ENCODE peak calls at places on chromosomes 6 and 20, in nine cellular contexts. D is IMR-90; U is A549; J is aorta; Y is breast epithelium; B is uterus; C is suprapubic skin; A is heart right ventricle; M is CD4-positive, alpha-beta memory T cell. E is an unnamed sample.

GRCh38 chr6:55822815-55823214 is 52.6 kb downstream of the BMP5 start:
- DNase-seq in D (peak; percentile 43), U (no peak), J (no peak), Y (no peak), B (no peak), C (no peak), A (no peak), M (no peak), E (no peak)

GRCh38 chr6:84220809-84221409 is 6.5 kb downstream of the CEP162 start:
- DNase-seq in D (peak; percentile 36), U (no peak), J (no peak), Y (no peak), B (no peak), C (no peak), A (no peak), M (peak; percentile 8), E (no peak)

GRCh38 chr6:56484669-56485068 is 158.0 kb downstream of the DST start:
- DNase-seq in D (peak; percentile 81), U (no peak), J (no peak), Y (no peak), B (no peak), C (no peak), A (no peak), M (no peak), E (no peak)

GRCh38 chr20:41443667-41444066 is 77.0 kb upstream of the EMILIN3 start:
- DNase-seq in D (no peak), U (no peak), J (no peak), Y (no peak), B (no peak), C (no peak), A (no peak), M (no peak), E (no peak)

GRCh38 chr6:52392944-52393343 is 27.2 kb upstream of the EFHC1 start:
- DNase-seq in D (peak; percentile 82), U (no peak), J (no peak), Y (no peak), B (no peak), C (no peak), A (no peak), M (peak; percentile 13), E (no peak)

GRCh38 chr6:2764610-2765165 is 505 bp upstream of the WRNIP1 start:
- DNase-seq in D (peak; percentile 70), U (peak; percentile 47), J (no peak), Y (no peak), B (peak; percentile 46), C (peak; percentile 76), A (peak; percentile 42), M (peak; percentile 81), E (peak; percentile 51)

GRCh38 chr6:134015719-134016557 is 36.5 kb downstream of the SLC2A12 start:
- DNase-seq in D (peak; percentile 47), U (no peak), J (no peak), Y (no peak), B (no peak), C (no peak), A (no peak), M (no peak), E (no peak)

GRCh38 chr6:105550961-105551625 is 148.2 kb upstream of the PREP start:
- DNase-seq in D (peak; percentile 28), U (no peak), J (no peak), Y (no peak), B (no peak), C (no peak), A (no peak), M (no peak), E (no peak)

GRCh38 chr20:53739799-53740785 is 146.5 kb upstream of the ZNF217 start:
- DNase-seq in D (peak; percentile 44), U (no peak), J (no peak), Y (no peak), B (no peak), C (no peak), A (no peak), M (peak; percentile 10), E (no peak)

GRCh38 chr6:19433101-19433500 is 404.1 kb upstream of the ID4 start:
- DNase-seq in D (no peak), U (no peak), J (no peak), Y (no peak), B (no peak), C (no peak), A (no peak), M (no peak), E (no peak)

GRCh38 chr6:133040025-133040838 is 200.9 kb upstream of the EYA4 start:
- DNase-seq in D (peak; percentile 34), U (peak; percentile 4), J (no peak), Y (no peak), B (no peak), C (no peak), A (no peak), M (no peak), E (no peak)

GRCh38 chr20:24732076-24732475 is 217.0 kb upstream of the CST7 start:
- DNase-seq in D (no peak), U (no peak), J (no peak), Y (no peak), B (no peak), C (no peak), A (no peak), M (no peak), E (no peak)

GRCh38 chr6:12163149-12163548 is 127.0 kb upstream of the EDN1 start:
- DNase-seq in D (no peak), U (no peak), J (no peak), Y (no peak), B (no peak), C (no peak), A (no peak), M (peak; percentile 55), E (no peak)

GRCh38 chr6:42136508-42137191 is 5.8 kb downstream of the C6orf132 start:
- DNase-seq in D (peak; percentile 85), U (peak; percentile 58), J (no peak), Y (no peak), B (no peak), C (no peak), A (no peak), M (no peak), E (no peak)

DNA sequence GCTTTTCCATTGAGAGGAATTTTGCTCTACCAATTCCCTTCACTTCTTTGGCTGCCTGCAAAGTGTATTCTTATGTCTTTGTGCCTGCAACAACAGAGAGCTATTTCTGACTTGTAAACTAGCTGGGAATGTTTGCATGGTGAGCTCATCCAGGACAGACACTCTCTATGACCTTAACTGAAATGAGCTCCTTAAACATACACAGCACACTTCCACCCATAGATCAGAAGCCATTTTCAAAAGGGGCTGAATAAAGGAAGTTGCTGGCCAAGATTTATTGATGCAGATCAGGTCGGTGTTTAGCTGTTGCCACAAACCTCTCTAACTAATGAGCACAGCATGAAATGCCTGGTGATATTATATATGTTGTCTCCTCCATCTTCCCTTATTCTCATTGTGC is 377.7 kb downstream of the BTBD9 start:
- DNase-seq in D (peak; percentile 92), U (peak; percentile 11), J (no peak), Y (no peak), B (no peak), C (no peak), A (no peak), M (no peak), E (no peak)
- H3K4me3 ChIP-seq in D (peak overlapping the region; percentile 11), U (peak overlapping the region; percentile 11), J (no peak overlapping the region), Y (no peak overlapping the region), B (no peak overlapping the region), C (no peak overlapping the region), A (no peak overlapping the region), M (no peak overlapping the region), E (no peak overlapping the region)

GRCh38 chr6:25193147-25193864 is 85.9 kb upstream of the CARMIL1 start:
- DNase-seq in D (peak; percentile 95), U (peak; percentile 25), J (no peak), Y (no peak), B (peak; percentile 55), C (no peak), A (no peak), M (no peak), E (peak; percentile 74)
- H3K27ac ChIP-seq in D (peak overlapping the region; percentile 92), U (peak overlapping the region; percentile 87), J (peak overlapping the region; percentile 41), Y (peak overlapping the region; percentile 90), B (peak overlapping the region; percentile 89), C (peak overlapping the region; percentile 85), A (peak overlapping the region; percentile 72), M (no peak overlapping the region), E (peak overlapping the region; percentile 82)

GRCh38 chr6:112503210-112503609 is 156.1 kb downstream of the RFPL4B start:
- DNase-seq in D (no peak), U (no peak), J (no peak), Y (no peak), B (no peak), C (no peak), A (no peak), M (no peak), E (no peak)

GRCh38 chr6:112501705-112502104 is 154.6 kb downstream of the RFPL4B start:
- DNase-seq in D (peak; percentile 80), U (no peak), J (no peak), Y (no peak), B (no peak), C (no peak), A (peak; percentile 21), M (no peak), E (no peak)

DNA sequence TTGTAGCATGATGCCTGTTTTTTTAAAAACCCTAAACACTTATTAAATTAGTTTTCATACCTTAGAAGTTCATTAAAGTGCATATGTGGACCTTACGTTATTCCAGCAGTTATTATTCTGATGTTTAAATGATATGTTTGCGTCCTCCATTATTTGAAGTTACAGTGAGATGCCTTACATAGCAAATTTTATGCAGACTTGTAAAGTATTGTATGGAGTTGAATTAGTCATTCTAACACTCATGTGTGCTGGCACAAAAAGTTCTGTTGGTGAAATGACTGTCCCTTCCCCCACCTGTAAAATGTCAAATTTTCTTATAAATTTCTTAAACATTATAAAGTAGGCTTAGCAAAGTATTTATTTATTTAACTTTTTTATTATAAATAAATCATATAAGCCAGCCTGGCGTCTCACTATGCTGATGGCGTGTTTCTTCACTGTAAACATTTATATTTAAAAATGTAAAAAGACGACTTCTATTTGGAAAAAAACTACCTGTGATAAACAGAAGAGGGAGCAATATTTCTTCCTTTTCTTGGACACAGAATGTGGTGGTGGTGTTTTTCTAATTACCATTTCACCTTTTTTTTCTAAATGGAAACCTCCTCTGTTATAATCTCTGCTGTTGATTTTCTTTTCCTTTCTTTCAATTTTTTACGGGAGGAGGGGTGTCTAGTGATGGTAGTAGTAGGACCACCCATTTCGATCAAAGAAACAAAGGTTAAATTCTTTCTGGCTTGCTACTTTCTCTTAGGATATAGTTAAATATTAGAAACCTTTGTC is 155.4 kb downstream of the RFPL4B start:
- DNase-seq in D (peak; percentile 41), U (no peak), J (no peak), Y (no peak), B (no peak), C (no peak), A (no peak), M (no peak), E (no peak)
- H3K4me3 ChIP-seq in D (no peak overlapping the region), U (no peak overlapping the region), J (no peak overlapping the region), Y (no peak overlapping the region), B (no peak overlapping the region), C (no peak overlapping the region), A (no peak overlapping the region), M (no peak overlapping the region), E (no peak overlapping the region)

DNA sequence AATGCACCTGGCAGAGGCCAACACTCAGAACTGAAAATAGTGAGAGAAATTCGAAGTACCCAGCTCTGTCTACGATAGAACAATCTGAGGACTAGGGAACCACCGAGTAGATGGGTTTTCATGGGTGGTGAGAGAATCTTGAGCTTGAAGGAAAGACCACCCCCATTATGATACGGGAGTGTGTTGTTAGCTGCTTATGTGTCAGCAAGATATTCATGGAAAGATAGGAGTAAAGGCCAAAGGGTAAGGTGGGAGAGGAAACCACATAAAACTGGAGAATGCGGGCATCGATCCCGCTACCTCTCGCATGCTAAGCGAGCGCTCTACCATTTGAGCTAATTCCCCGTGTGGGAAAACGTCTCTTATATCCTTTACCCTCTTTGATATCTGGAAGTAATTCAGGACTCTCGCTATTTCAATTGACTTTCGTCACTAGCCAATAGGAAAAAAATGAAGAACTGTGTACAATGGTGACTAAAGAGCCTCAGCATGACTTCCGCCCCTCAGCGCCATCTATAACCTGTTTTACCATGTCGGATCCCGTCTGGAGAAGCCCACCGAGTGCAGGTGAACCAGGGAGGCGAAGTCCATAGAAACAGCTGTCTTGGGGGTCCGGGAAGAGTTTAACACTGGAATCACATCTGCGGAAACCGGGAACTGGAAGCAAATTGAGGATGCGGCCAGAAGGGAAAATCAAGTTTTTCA is 25.0 kb upstream of the ABT1 start:
- DNase-seq in D (peak; percentile 90), U (no peak), J (peak; percentile 79), Y (no peak), B (peak; percentile 51), C (no peak), A (peak; percentile 50), M (peak; percentile 70), E (peak; percentile 52)
- H3K27ac ChIP-seq in D (peak overlapping the region; percentile 56), U (peak overlapping the region; percentile 91), J (peak overlapping the region; percentile 45), Y (peak overlapping the region; percentile 27), B (peak overlapping the region; percentile 57), C (peak overlapping the region; percentile 46), A (peak overlapping the region; percentile 41), M (no peak overlapping the region), E (peak overlapping the region; percentile 73)